ENCODE peak calls at places on chromosomes 2 and 18, in nine cellular contexts. A, C, D, I, V, Q, Y, N and B are unnamed samples.

GRCh38 chr2:190477563-190478454 is 56.7 kb downstream of the NEMP2 start:
- DNase-seq in I (no peak), N (no peak), A (peak; percentile 34), Q (no peak), D (no peak), C (peak; percentile 35), Y (no peak), V (no peak), B (peak; percentile 43)

GRCh38 chr2:106068415-106068814 is 125.7 kb downstream of the UXS1 start:
- DNase-seq in V (no peak), N (no peak), A (no peak), I (no peak), Y (no peak), C (no peak), D (peak; percentile 28), Q (no peak), B (no peak)

GRCh38 chr2:60811491-60812370 is 55.7 kb downstream of the PAPOLG start:
- DNase-seq in Y (no peak), V (no peak), Q (no peak), D (no peak), A (no peak), C (no peak), N (no peak), I (no peak), B (no peak)

GRCh38 chr2:30717081-30717650 is 90.1 kb downstream of the CAPN13 start:
- DNase-seq in N (no peak), D (no peak), A (no peak), I (no peak), V (no peak), Y (no peak), Q (peak; percentile 9), C (no peak), B (no peak)

GRCh38 chr2:69581774-69582581 is 61.6 kb downstream of the AAK1 start:
- DNase-seq in D (no peak), V (no peak), Y (no peak), C (peak; percentile 25), N (no peak), Q (no peak), A (peak; percentile 58), I (no peak), B (peak; percentile 47)

GRCh38 chr2:88844960-88845359 is 153.5 kb downstream of the RPIA start:
- DNase-seq in Y (no peak), C (no peak), D (no peak), N (no peak), Q (no peak), V (no peak), A (no peak), I (no peak), B (no peak)

GRCh38 chr2:30684026-30684425 is 123.2 kb downstream of the CAPN13 start:
- DNase-seq in Q (no peak), A (no peak), D (no peak), N (no peak), I (no peak), V (no peak), Y (no peak), C (no peak), B (no peak)

GRCh38 chr2:199798881-199799580 is 52.0 kb downstream of the FTCDNL1 start:
- DNase-seq in C (peak; percentile 9), A (no peak), Y (peak; percentile 10), I (peak; percentile 14), N (no peak), V (no peak), Q (no peak), D (peak; percentile 59), B (no peak)

GRCh38 chr18:46518438-46518837 is 138.6 kb downstream of the LOXHD1 start:
- DNase-seq in A (no peak), Y (peak; percentile 45), V (no peak), C (no peak), I (no peak), D (no peak), N (peak; percentile 40), Q (no peak), B (no peak)

GRCh38 chr2:204923957-204924356 is 378.7 kb downstream of the PARD3B start:
- DNase-seq in V (no peak), Q (no peak), N (no peak), Y (no peak), D (peak; percentile 11), C (no peak), I (no peak), A (no peak), B (no peak)

GRCh38 chr18:42053188-42053781 is 98.3 kb downstream of the PIK3C3 start:
- DNase-seq in N (peak; percentile 52), A (peak; percentile 62), D (peak; percentile 70), Q (peak; percentile 50), C (peak; percentile 57), Y (peak; percentile 24), I (peak; percentile 35), V (no peak), B (peak; percentile 84)

GRCh38 chr2:42089340-42089925 is 41.6 kb downstream of the PKDCC start:
- DNase-seq in A (peak; percentile 67), N (peak; percentile 75), I (peak; percentile 69), Y (peak; percentile 51), C (peak; percentile 59), D (peak; percentile 57), V (no peak), Q (peak; percentile 71), B (peak; percentile 73)

GRCh38 chr2:60540054-60540453 is 13.4 kb downstream of the BCL11A start:
- DNase-seq in A (no peak), I (no peak), D (no peak), Y (no peak), N (no peak), C (no peak), V (no peak), Q (no peak), B (no peak)

GRCh38 chr2:240688563-240688919 is 3.1 kb upstream of the AQP12A start:
- DNase-seq in I (no peak), A (no peak), D (no peak), V (no peak), Q (no peak), N (no peak), C (no peak), Y (no peak), B (no peak)

GRCh38 chr18:9016819-9017169 is 85.7 kb upstream of the NDUFV2 start:
- DNase-seq in C (no peak), I (no peak), D (peak; percentile 62), V (no peak), Y (no peak), N (no peak), A (peak; percentile 9), Q (no peak), B (peak; percentile 10)

GRCh38 chr2:120763516-120763915 is 27.8 kb downstream of the GLI2 start:
- DNase-seq in Y (no peak), V (no peak), N (no peak), A (no peak), D (peak; percentile 54), I (peak; percentile 24), Q (peak; percentile 63), C (no peak), B (peak; percentile 31)

GRCh38 chr2:237818066-237818473 is 19.5 kb downstream of the RBM44 start:
- DNase-seq in A (peak; percentile 45), Q (no peak), C (peak; percentile 10), Y (no peak), V (no peak), I (no peak), D (peak; percentile 65), N (no peak), B (peak; percentile 69)

GRCh38 chr2:20485612-20485926 is 38.7 kb downstream of the RHOB start:
- DNase-seq in N (no peak), V (no peak), I (no peak), C (no peak), Y (no peak), Q (no peak), A (no peak), D (no peak), B (no peak)

DNA sequence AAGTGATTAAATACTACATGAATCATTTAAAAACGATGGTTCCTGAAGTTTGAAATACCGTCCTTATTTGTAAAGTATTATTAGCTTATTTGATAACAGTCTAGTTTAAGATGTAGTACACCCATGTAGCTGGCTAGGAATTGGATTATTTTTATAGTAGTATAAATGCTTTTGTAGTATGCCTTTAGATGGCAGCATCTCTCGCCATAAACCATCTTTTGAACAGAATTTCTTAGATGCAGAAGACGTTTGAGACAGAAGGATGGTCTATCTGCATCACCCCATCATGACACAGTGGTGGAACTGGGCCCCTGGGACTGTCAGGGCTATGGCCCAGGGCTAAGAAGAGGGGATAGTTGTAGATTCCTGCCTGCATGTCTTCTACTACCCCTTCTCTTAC is 152.7 kb downstream of the WDSUB1 start:
- DNase-seq in A (peak; percentile 61), Q (no peak), V (no peak), C (peak; percentile 43), I (no peak), D (peak; percentile 36), Y (no peak), N (no peak), B (peak; percentile 68)
- TF ChIP-seq CTCF in A (peak; percentile 36), Q (no peak), V (no peak), C (peak; percentile 25), I (no peak), D (no peak), Y (no peak), N (no peak), B (peak; percentile 45)

GRCh38 chr2:10412380-10412779 is 35.7 kb downstream of the ODC1 start:
- DNase-seq in V (peak; percentile 48), I (peak; percentile 53), D (peak; percentile 46), N (peak; percentile 48), A (peak; percentile 52), C (peak; percentile 50), Q (peak; percentile 63), Y (no peak), B (peak; percentile 73)
- H3K4me3 ChIP-seq in V (no peak overlapping the region), I (no peak overlapping the region), D (no peak overlapping the region), N (no peak overlapping the region), A (no peak overlapping the region), C (no peak overlapping the region), Q (no peak overlapping the region), Y (no peak overlapping the region), B (no peak overlapping the region)

DNA sequence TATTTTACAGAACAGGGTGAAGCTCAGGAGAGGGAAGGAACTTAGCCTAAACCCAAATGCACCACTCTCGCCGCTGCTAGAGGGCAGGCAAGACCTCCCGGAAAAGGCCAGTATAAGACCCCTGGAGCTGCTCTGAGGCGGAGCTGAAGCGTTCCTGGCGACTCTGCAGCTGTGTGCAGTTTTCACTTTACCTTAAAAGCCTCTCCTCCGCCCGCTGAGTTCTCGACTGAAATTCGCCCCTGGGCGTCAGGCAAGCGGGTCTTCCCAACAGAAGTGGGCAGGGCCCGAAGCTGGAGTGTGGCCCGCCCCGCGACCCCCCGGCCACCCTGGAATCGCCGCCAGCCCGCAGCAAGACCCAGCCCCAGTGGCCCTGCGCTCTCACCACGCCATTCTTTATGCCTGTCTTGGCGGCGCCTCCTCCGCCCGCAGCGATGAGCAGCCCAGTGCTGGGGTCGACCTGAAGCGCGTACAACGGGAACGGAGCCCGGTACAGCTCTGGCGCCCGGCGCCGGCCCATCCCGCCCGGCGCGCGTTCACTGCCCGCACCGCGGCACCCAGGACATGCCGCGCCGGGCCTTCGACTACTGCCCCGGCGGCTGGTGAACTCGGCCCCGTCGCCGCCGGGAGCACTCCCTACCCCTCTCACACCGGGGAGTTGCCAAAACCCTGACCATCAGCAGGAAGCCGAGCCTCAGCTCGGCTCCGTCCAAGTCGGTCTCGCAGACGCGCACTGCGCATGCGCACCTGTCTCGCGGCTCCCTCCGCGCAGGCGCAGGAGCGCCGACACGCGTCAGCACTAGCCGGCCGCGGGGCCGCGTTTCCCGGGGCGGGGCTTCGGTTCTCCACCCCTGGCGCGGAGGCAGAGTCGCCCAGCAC is at the start of gene PREB:
- DNase-seq in N (peak; percentile 98), Y (peak; percentile 99), A (peak; percentile 92), D (peak; percentile 94), I (peak; percentile 99), Q (peak; percentile 97), V (peak; percentile 78), C (peak; percentile 96), B (peak; percentile 96)
- TF ChIP-seq CTCF in N (peak; percentile 56), Y (peak; percentile 5), A (peak; percentile 48), D (peak; percentile 41), I (no peak), Q (no peak), V (peak; percentile 63), C (peak; percentile 44), B (peak; percentile 66)

GRCh38 chr2:174339571-174339966 is 4.8 kb downstream of the SP9 start:
- DNase-seq in Y (no peak), A (no peak), Q (no peak), N (no peak), I (no peak), D (no peak), V (no peak), C (no peak), B (no peak)
- H3K4me3 ChIP-seq in Y (no peak overlapping the region), A (no peak overlapping the region), Q (no peak overlapping the region), N (no peak overlapping the region), I (no peak overlapping the region), D (no peak overlapping the region), V (no peak overlapping the region), C (no peak overlapping the region), B (no peak overlapping the region)